ENCODE peak calls at places on chromosomes 2 and 18, in four cellular contexts. I is MM.1S, N is neural progenitor cell, O is hepatocyte. H is an unnamed sample.
A peak's percentile ranks its signal among the peaks of the same experiment; 100 is the strongest.

GRCh38 chr2:88108796-88109195 is 19.1 kb downstream of the FABP1 start:
- DNase-seq in I (no peak), O (no peak), N (no peak), H (no peak)

GRCh38 chr18:69400253-69400975 is at the start of gene DOK6:
- DNase-seq in N (peak; percentile 93), O (peak; percentile 81), I (no peak), H (no peak)

GRCh38 chr18:48819781-48820482 is 130.8 kb downstream of the SMAD7 start:
- DNase-seq in O (no peak), N (no peak), I (no peak), H (no peak)

GRCh38 chr2:110946892-110947291 is 173.8 kb upstream of the BCL2L11 start:
- DNase-seq in I (no peak), O (no peak), N (no peak), H (no peak)

GRCh38 chr2:215499330-215499729 is 63.5 kb upstream of the FN1 start:
- DNase-seq in I (no peak), O (no peak), N (no peak), H (no peak)

GRCh38 chr2:224221455-224221913 is 180.4 kb downstream of the FAM124B start:
- DNase-seq in O (peak; percentile 37), N (peak; percentile 52), I (no peak), H (peak; percentile 97)

GRCh38 chr2:18273205-18273604 is 287.2 kb downstream of the RDH14 start:
- DNase-seq in O (no peak), N (no peak), I (no peak), H (no peak)

GRCh38 chr2:11278219-11278618 is 66.2 kb downstream of the ROCK2 start:
- DNase-seq in O (no peak), I (no peak), N (no peak), H (no peak)

GRCh38 chr2:238929242-238930081 is 81.6 kb downstream of the TWIST2 start:
- DNase-seq in I (no peak), N (no peak), O (no peak), H (peak; percentile 21)

GRCh38 chr18:23627964-23628363 is 34.7 kb downstream of the ANKRD29 start:
- DNase-seq in N (no peak), I (no peak), O (no peak), H (peak; percentile 11)

GRCh38 chr2:224408676-224409075 is 6.8 kb upstream of the FAM124B start:
- DNase-seq in O (no peak), I (no peak), N (no peak), H (no peak)

GRCh38 chr18:58225101-58225500 is 181.1 kb downstream of the NEDD4L start:
- DNase-seq in I (no peak), N (no peak), O (no peak), H (peak; percentile 42)

GRCh38 chr2:212998629-212999359 is 152.6 kb downstream of the IKZF2 start:
- DNase-seq in N (no peak), I (no peak), O (no peak), H (no peak)

GRCh38 chr2:200383380-200384110 is 77.1 kb downstream of the SPATS2L start:
- DNase-seq in O (no peak), N (no peak), I (peak; percentile 82), H (no peak)

GRCh38 chr18:41906528-41907256 is 48.3 kb upstream of the PIK3C3 start:
- DNase-seq in O (peak; percentile 46), N (peak; percentile 59), I (peak; percentile 75), H (peak; percentile 61)

GRCh38 chr18:22658318-22658717 is 240.6 kb upstream of the CTAGE1 start:
- DNase-seq in O (no peak), N (no peak), I (no peak), H (no peak)

GRCh38 chr2:119659601-119660342 is 19.2 kb upstream of the TMEM177 start:
- DNase-seq in N (peak; percentile 62), I (peak; percentile 28), O (peak; percentile 63), H (peak; percentile 50)

GRCh38 chr18:32637216-32637615 is 135.6 kb downstream of the KLHL14 start:
- DNase-seq in N (no peak), O (no peak), I (no peak), H (no peak)

GRCh38 chr18:55575066-55575465 is 12.9 kb downstream of the TCF4 start:
- DNase-seq in O (no peak), N (no peak), I (no peak), H (no peak)
- H3K4me2 ChIP-seq in O (no peak overlapping the region), N (no peak overlapping the region), I (no peak overlapping the region), H (no peak overlapping the region)

GRCh38 chr2:73297586-73297985 is 4.2 kb upstream of the EGR4 start:
- DNase-seq in N (no peak), I (no peak), O (no peak), H (no peak)
- TF ChIP-seq EZH2phosphoT487 in N (no peak), I (no peak), O (no peak), H (no peak)

GRCh38 chr18:45998244-45998643 is 31.1 kb upstream of the EPG5 start:
- DNase-seq in I (no peak), N (no peak), O (no peak), H (no peak)
- H3K27ac ChIP-seq in I (no peak overlapping the region), N (no peak overlapping the region), O (no peak overlapping the region), H (no peak overlapping the region)

GRCh38 chr2:189566046-189566445 is 14.5 kb downstream of the SLC40A1 start:
- DNase-seq in N (no peak), O (no peak), I (no peak), H (no peak)

GRCh38 chr2:189574793-189575475 is 5.7 kb downstream of the SLC40A1 start:
- DNase-seq in I (no peak), N (no peak), O (peak; percentile 14), H (no peak)

GRCh38 chr2:189570565-189570964 is 10.0 kb downstream of the SLC40A1 start:
- DNase-seq in O (no peak), N (no peak), I (no peak), H (no peak)

GRCh38 chr2:189569295-189569925 is 11.2 kb downstream of the SLC40A1 start:
- DNase-seq in I (peak; percentile 34), O (no peak), N (no peak), H (no peak)
- H3K4me2 ChIP-seq in I (peak overlapping the region; percentile 27), O (no peak overlapping the region), N (no peak overlapping the region), H (no peak overlapping the region)

GRCh38 chr2:140551291-140551690 is 1579.5 kb downstream of the LRP1B start:
- DNase-seq in O (no peak), I (no peak), N (no peak), H (no peak)

GRCh38 chr2:140552634-140553033 is 1578.2 kb downstream of the LRP1B start:
- DNase-seq in N (no peak), O (no peak), I (no peak), H (no peak)

DNA sequence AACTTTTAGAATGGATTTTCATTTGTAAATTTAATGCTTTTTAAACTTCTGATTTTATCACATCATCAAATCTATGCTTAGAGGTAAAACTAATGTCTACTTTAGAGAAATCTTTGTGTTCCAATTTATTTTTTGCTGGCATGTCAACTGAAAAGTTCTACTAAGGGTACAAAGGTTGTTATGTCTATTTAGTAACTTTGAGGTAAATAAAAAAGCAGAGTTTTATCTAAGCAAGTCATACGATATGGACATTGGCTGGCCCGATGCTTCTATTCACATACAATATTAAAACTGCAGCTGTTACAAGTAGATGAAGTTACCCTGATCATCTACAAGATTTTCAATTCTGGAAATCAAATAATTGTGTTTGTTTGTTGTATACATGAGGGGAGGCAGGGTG is 1575.1 kb downstream of the LRP1B start:
- DNase-seq in N (no peak), I (no peak), O (no peak), H (no peak)
- TF ChIP-seq EZH2phosphoT487 in N (no peak), I (no peak), O (no peak), H (no peak)

GRCh38 chr2:96895032-96895708 is 25.3 kb upstream of the SEMA4C start:
- DNase-seq in O (no peak), I (no peak), N (no peak), H (no peak)
- H3K27ac ChIP-seq in O (peak overlapping the region; percentile 51), I (peak overlapping the region; percentile 25), N (no peak overlapping the region), H (peak overlapping the region; percentile 12)

DNA sequence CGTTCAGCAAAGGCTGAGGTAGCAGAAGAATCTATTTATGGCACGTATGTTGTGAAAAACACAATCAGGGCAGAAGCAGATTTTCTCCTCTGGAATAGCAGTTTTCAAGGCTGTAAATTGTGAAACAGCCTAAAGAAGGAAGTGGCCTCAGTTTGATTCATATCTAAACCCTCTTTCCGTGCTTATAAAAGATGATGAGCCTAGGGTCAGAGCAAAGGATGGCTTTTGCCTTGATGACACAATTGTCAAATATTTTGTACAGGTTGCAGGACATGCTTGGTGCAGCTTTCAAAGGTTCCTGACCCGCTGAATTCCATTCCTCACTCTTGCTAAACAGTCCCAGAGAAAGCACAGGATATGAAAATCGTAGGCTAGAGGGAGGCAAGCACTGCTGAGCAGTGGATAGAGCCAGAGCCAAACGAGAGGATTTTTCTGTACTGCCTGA is 106.2 kb upstream of the DLX2 start:
- DNase-seq in I (no peak), N (no peak), O (no peak), H (peak; percentile 74)
- H3K4me2 ChIP-seq in I (peak overlapping the region; percentile 21), N (no peak overlapping the region), O (no peak overlapping the region), H (peak overlapping the region; percentile 33)

GRCh38 chr2:41999882-42000281 is 47.9 kb upstream of the PKDCC start:
- DNase-seq in N (no peak), I (no peak), O (no peak), H (no peak)

GRCh38 chr2:41998201-41998781 is 49.5 kb upstream of the PKDCC start:
- DNase-seq in I (no peak), N (no peak), O (no peak), H (no peak)

GRCh38 chr2:42001696-42002331 is 46.0 kb upstream of the PKDCC start:
- DNase-seq in O (no peak), N (no peak), I (no peak), H (no peak)

GRCh38 chr2:41994661-41995060 is 53.2 kb upstream of the PKDCC start:
- DNase-seq in N (no peak), O (no peak), I (no peak), H (no peak)

GRCh38 chr2:41998789-41999470 is 48.9 kb upstream of the PKDCC start:
- DNase-seq in I (no peak), N (no peak), O (peak; percentile 44), H (no peak)
- TF ChIP-seq EZH2phosphoT487 in I (no peak), N (no peak), O (no peak), H (no peak)